ENCODE peak calls at places on chromosomes 13 and 19, in seven cellular contexts. D is AG10803, E is upper lobe of right lung, J is psoas muscle, Q is astrocyte of the spinal cord, G is HFFc6, B is progenitor cell of endocrine pancreas. N is an unnamed sample.

GRCh38 chr19:45296365-45296764 is 26.3 kb downstream of the CKM start:
- DNase-seq in B (no peak), G (no peak), Q (no peak), D (no peak), E (no peak), J (no peak), N (no peak)

GRCh38 chr13:74329978-74330377 is 195.8 kb upstream of the KLF12 start:
- DNase-seq in Q (no peak), J (no peak), G (no peak), B (no peak), E (no peak), D (no peak), N (no peak)

GRCh38 chr19:1027953-1028902 is 1.8 kb downstream of the CNN2 start:
- DNase-seq in Q (peak), B (peak), J (peak), G (peak), E (peak), D (peak), N (peak)

GRCh38 chr19:8576273-8576993 is 809 bp downstream of the MYO1F start:
- DNase-seq in J (no peak), Q (no peak), E (no peak), G (no peak), D (no peak), B (no peak), N (no peak)

GRCh38 chr19:9936151-9937000 is at the start of gene OLFM2:
- DNase-seq in J (no peak), E (no peak), G (no peak), D (no peak), B (peak), Q (no peak), N (no peak)

GRCh38 chr19:11361037-11361770 is 6.0 kb downstream of the PLPPR2 start:
- DNase-seq in D (no peak), E (peak), G (no peak), B (peak), J (peak), Q (no peak), N (no peak)

GRCh38 chr19:12260861-12261260 is 33.8 kb downstream of the ZNF44 start:
- DNase-seq in D (no peak), B (no peak), G (no peak), Q (no peak), E (no peak), J (no peak), N (no peak)

GRCh38 chr19:15935167-15935702 is 906 bp upstream of the CYP4F11 start:
- DNase-seq in E (no peak), Q (no peak), B (no peak), G (no peak), J (no peak), D (no peak), N (no peak)

GRCh38 chr19:6503407-6504201 is 1.5 kb upstream of the TUBB4A start:
- DNase-seq in E (no peak), D (no peak), G (no peak), J (no peak), B (no peak), Q (no peak), N (no peak)

GRCh38 chr19:18915639-18916038 is 3.5 kb downstream of the COPE start:
- DNase-seq in E (no peak), D (peak), B (no peak), J (peak), G (peak), Q (peak), N (no peak)

GRCh38 chr19:40802300-40803169 is 3.5 kb downstream of the EGLN2 start:
- DNase-seq in E (peak), D (no peak), Q (no peak), G (no peak), B (no peak), J (peak), N (no peak)

GRCh38 chr13:112779856-112780604 is 90.2 kb downstream of the ATP11A start:
- DNase-seq in B (no peak), G (no peak), D (peak), Q (no peak), J (no peak), E (no peak), N (no peak)

GRCh38 chr13:31199849-31200635 is at the start of gene B3GLCT:
- DNase-seq in D (peak), Q (peak), G (peak), E (peak), J (peak), B (peak), N (peak)

GRCh38 chr13:99329477-99329876 is 22.3 kb upstream of the GPR183 start:
- DNase-seq in B (no peak), G (no peak), J (no peak), E (no peak), D (no peak), Q (no peak), N (no peak)

GRCh38 chr13:42102961-42103688 is 54.7 kb downstream of the DGKH start:
- DNase-seq in B (no peak), E (no peak), Q (peak), D (peak), G (no peak), J (no peak), N (no peak)

GRCh38 chr19:24002256-24002945 is 84.6 kb upstream of the ZNF254 start:
- DNase-seq in Q (no peak), E (no peak), D (no peak), J (no peak), G (no peak), B (no peak), N (no peak)

GRCh38 chr19:30784850-30785459 is 412.8 kb downstream of the ZNF536 start:
- DNase-seq in Q (no peak), D (peak), B (no peak), J (peak), G (no peak), E (peak), N (no peak)

GRCh38 chr19:28793391-28794168 is 419.4 kb downstream of the UQCRFS1 start:
- DNase-seq in D (no peak), G (no peak), Q (no peak), J (no peak), E (no peak), B (peak), N (no peak)

GRCh38 chr13:25295228-25295627 is 6.2 kb upstream of the NUP58 start:
- DNase-seq in E (no peak), G (no peak), J (no peak), Q (no peak), D (no peak), B (no peak), N (no peak)

GRCh38 chr19:42360787-42361544 is 29.1 kb downstream of the CNFN start:
- DNase-seq in Q (no peak), B (no peak), J (no peak), G (no peak), D (no peak), E (no peak), N (no peak)

GRCh38 chr19:3178377-3178972 is at the start of gene S1PR4:
- DNase-seq in Q (no peak), J (peak), G (no peak), B (no peak), D (no peak), E (peak), N (no peak)

GRCh38 chr13:80296638-80297037 is 44.3 kb downstream of the SPRY2 start:
- DNase-seq in D (no peak), B (no peak), J (no peak), G (no peak), E (no peak), Q (no peak), N (no peak)

GRCh38 chr13:39269411-39269810 is 231.2 kb downstream of the NHLRC3 start:
- DNase-seq in J (no peak), G (no peak), Q (peak), B (no peak), D (no peak), E (no peak), N (no peak)

GRCh38 chr19:11451942-11452813 is 16.7 kb downstream of the PRKCSH start:
- DNase-seq in D (no peak), E (no peak), B (no peak), J (no peak), G (no peak), Q (no peak), N (no peak)

GRCh38 chr19:52542984-52543664 is 15.7 kb downstream of the ZNF808 start:
- DNase-seq in G (no peak), Q (no peak), B (no peak), D (no peak), J (no peak), E (no peak), N (no peak)

GRCh38 chr13:27406178-27406939 is 18.1 kb upstream of the GTF3A start:
- DNase-seq in Q (peak), G (peak), D (peak), B (no peak), E (no peak), J (no peak), N (no peak)
- TF ChIP-seq CTCF in Q (peak), G (peak), D (peak), B (peak), E (peak), J (peak), N (no peak)

GRCh38 chr13:110121312-110122083 is 185.5 kb downstream of the COL4A1 start:
- DNase-seq in E (no peak), D (no peak), J (no peak), G (no peak), Q (no peak), B (no peak), N (no peak)

GRCh38 chr13:110114351-110114750 is 192.6 kb downstream of the COL4A1 start:
- DNase-seq in Q (no peak), D (peak), E (no peak), G (peak), B (no peak), J (no peak), N (no peak)

GRCh38 chr13:110116072-110116487 is 190.9 kb downstream of the COL4A1 start:
- DNase-seq in B (peak), G (peak), D (peak), J (peak), Q (peak), E (peak), N (peak)

GRCh38 chr13:110119943-110120905 is 186.7 kb downstream of the COL4A1 start:
- DNase-seq in B (no peak), Q (peak), E (no peak), G (peak), J (no peak), D (no peak), N (no peak)

DNA sequence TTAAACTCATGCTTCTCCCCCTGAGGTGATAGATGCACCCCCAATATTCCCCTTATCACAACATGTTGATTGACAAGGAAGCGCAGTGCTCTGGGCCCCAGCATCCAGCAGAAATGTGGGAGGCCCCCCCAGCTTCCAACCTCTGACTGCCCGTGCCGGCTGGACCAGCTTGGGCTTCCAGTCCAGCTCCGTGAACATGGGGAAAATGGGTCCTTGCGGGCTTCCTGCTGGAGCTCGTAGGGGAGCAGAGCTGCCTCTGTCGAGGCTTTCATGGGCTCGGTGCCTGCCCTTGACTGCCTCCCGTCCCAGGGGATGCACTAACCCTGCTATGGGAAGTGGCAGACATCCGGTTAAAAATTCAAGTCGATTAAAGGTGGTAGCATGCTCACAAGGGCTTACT is 188.9 kb downstream of the COL4A1 start:
- DNase-seq in G (no peak), B (no peak), J (no peak), D (no peak), Q (no peak), E (no peak), N (no peak)
- TF ChIP-seq CTCF in G (no peak), B (no peak), J (no peak), D (no peak), Q (no peak), E (no peak), N (no peak)

GRCh38 chr13:48349525-48349924 is 46.0 kb downstream of the RB1 start:
- DNase-seq in B (no peak), D (no peak), J (no peak), G (no peak), Q (no peak), E (no peak), N (no peak)
- TF ChIP-seq CTCF in B (no peak), D (no peak), J (no peak), G (no peak), Q (no peak), E (no peak), N (no peak)

GRCh38 chr13:33485247-33485646 is 199.7 kb upstream of the STARD13 start:
- DNase-seq in Q (no peak), J (no peak), E (no peak), G (no peak), D (no peak), B (no peak), N (no peak)

GRCh38 chr13:33490461-33491327 is 205.1 kb upstream of the STARD13 start:
- DNase-seq in Q (no peak), J (no peak), E (peak), B (no peak), D (peak), G (no peak), N (no peak)

GRCh38 chr13:33489563-33489962 is 204.0 kb upstream of the STARD13 start:
- DNase-seq in B (no peak), D (no peak), Q (no peak), G (no peak), E (no peak), J (no peak), N (no peak)

GRCh38 chr13:33483471-33483870 is 197.9 kb upstream of the STARD13 start:
- DNase-seq in E (no peak), B (no peak), D (peak), Q (no peak), J (no peak), G (peak), N (no peak)

DNA sequence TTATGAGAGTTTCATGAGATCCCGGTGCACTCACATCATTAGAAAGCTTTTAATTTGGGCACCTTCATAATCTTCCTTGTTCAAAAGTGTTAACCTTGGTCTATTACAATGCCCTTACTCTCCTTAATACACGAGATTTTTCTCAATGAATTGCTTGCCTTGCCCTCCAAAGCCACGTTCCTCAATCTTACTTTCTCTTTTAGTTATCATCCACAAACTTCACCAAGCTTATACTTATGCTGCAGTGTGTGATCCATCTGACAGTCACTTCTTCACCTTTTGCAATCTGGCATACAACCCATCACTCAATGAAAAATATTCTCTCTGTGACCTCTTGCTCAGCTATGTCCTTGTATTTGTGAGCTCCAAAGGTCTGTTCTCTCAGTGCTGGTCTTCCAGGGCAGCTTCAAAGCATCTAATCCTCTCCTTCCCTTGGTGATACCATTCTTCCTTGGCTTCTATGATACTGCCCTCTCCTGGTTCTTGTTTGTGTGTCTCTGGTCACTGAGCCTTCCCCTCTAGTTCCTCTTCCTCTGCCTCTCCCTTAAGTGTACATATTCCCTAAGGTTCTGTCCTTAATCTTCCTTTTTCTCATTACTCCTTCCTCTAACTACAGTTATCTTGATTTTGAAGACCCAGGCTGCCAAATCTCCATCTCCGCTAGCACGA is 202.2 kb upstream of the STARD13 start:
- DNase-seq in E (no peak), G (peak), B (no peak), D (peak), Q (peak), J (no peak), N (no peak)
- TF ChIP-seq CTCF in E (peak), G (peak), B (no peak), D (peak), Q (peak), J (peak), N (no peak)

GRCh38 chr13:76822691-76823267 is 63.4 kb downstream of the KCTD12 start:
- DNase-seq in G (peak), E (no peak), D (peak), B (no peak), Q (no peak), J (no peak), N (no peak)
- TF ChIP-seq CTCF in G (peak), E (peak), D (peak), B (no peak), Q (peak), J (no peak), N (no peak)

GRCh38 chr19:34230833-34231232 is 23.5 kb upstream of the GARRE1 start:
- DNase-seq in Q (no peak), D (no peak), G (no peak), E (no peak), B (no peak), J (no peak), N (no peak)
- TF ChIP-seq CTCF in Q (no peak), D (no peak), G (no peak), E (no peak), B (no peak), J (no peak), N (no peak)

N was measured in activated B cell treated with CpG ODN at 0.5 μM for 24 hours.